ENCODE peak calls at places on chromosomes 4 and X, in eight cellular contexts. One of them, this sample, is unnamed.

GRCh38 chr4:109419679-109420078 is 13.9 kb upstream of the SEC24B start:
- DNase-seq in B cell: no peak
- DNase-seq in fibroblast of mammary gland: no peak
- DNase-seq in OCI-LY7: no peak
- DNase-seq in CD4-positive, alpha-beta T cell: no peak
- DNase-seq in heart left ventricle: no peak
- DNase-seq in mesothelial cell of epicardium: no peak
- DNase-seq in colonic mucosa: no peak
- DNase-seq in this sample: no peak

GRCh38 chrX:101958139-101958538 is 26.3 kb upstream of the ZMAT1 start:
- DNase-seq in B cell: no peak
- DNase-seq in fibroblast of mammary gland: peak; percentile 33
- DNase-seq in OCI-LY7: no peak
- DNase-seq in CD4-positive, alpha-beta T cell: no peak
- DNase-seq in heart left ventricle: no peak
- DNase-seq in mesothelial cell of epicardium: no peak
- DNase-seq in colonic mucosa: no peak
- DNase-seq in this sample: no peak

GRCh38 chrX:136546369-136546768 is 14.4 kb downstream of the VGLL1 start:
- DNase-seq in B cell: no peak
- DNase-seq in fibroblast of mammary gland: no peak
- DNase-seq in OCI-LY7: no peak
- DNase-seq in CD4-positive, alpha-beta T cell: no peak
- DNase-seq in heart left ventricle: no peak
- DNase-seq in mesothelial cell of epicardium: no peak
- DNase-seq in colonic mucosa: no peak
- DNase-seq in this sample: no peak

GRCh38 chr4:177879851-177880250 is 437.6 kb upstream of the AGA start:
- DNase-seq in B cell: no peak
- DNase-seq in fibroblast of mammary gland: no peak
- DNase-seq in OCI-LY7: peak; percentile 2
- DNase-seq in CD4-positive, alpha-beta T cell: no peak
- DNase-seq in heart left ventricle: no peak
- DNase-seq in mesothelial cell of epicardium: no peak
- DNase-seq in colonic mucosa: no peak
- DNase-seq in this sample: no peak

GRCh38 chr4:3845744-3846429 is 79.7 kb downstream of the ADRA2C start:
- DNase-seq in B cell: no peak
- DNase-seq in fibroblast of mammary gland: no peak
- DNase-seq in OCI-LY7: no peak
- DNase-seq in CD4-positive, alpha-beta T cell: no peak
- DNase-seq in heart left ventricle: no peak
- DNase-seq in mesothelial cell of epicardium: no peak
- DNase-seq in colonic mucosa: no peak
- DNase-seq in this sample: no peak

GRCh38 chrX:50697691-50698090 is 116.3 kb downstream of the SHROOM4 start:
- DNase-seq in B cell: no peak
- DNase-seq in fibroblast of mammary gland: peak; percentile 69
- DNase-seq in OCI-LY7: no peak
- DNase-seq in CD4-positive, alpha-beta T cell: no peak
- DNase-seq in heart left ventricle: no peak
- DNase-seq in mesothelial cell of epicardium: no peak
- DNase-seq in colonic mucosa: no peak
- DNase-seq in this sample: no peak

GRCh38 chrX:71103110-71103983 is 3.2 kb downstream of the CXorf65 start:
- DNase-seq in B cell: peak; percentile 57
- DNase-seq in fibroblast of mammary gland: no peak
- DNase-seq in OCI-LY7: peak; percentile 60
- DNase-seq in CD4-positive, alpha-beta T cell: peak; percentile 50
- DNase-seq in heart left ventricle: no peak
- DNase-seq in mesothelial cell of epicardium: no peak
- DNase-seq in colonic mucosa: peak; percentile 49
- DNase-seq in this sample: no peak

GRCh38 chrX:151174581-151175282 is 1.7 kb upstream of the GPR50 start:
- DNase-seq in B cell: no peak
- DNase-seq in fibroblast of mammary gland: no peak
- DNase-seq in OCI-LY7: no peak
- DNase-seq in CD4-positive, alpha-beta T cell: no peak
- DNase-seq in heart left ventricle: no peak
- DNase-seq in mesothelial cell of epicardium: no peak
- DNase-seq in colonic mucosa: no peak
- DNase-seq in this sample: no peak

GRCh38 chr4:159153669-159154068 is 50.8 kb downstream of the RAPGEF2 start:
- DNase-seq in B cell: no peak
- DNase-seq in fibroblast of mammary gland: no peak
- DNase-seq in OCI-LY7: no peak
- DNase-seq in CD4-positive, alpha-beta T cell: no peak
- DNase-seq in heart left ventricle: no peak
- DNase-seq in mesothelial cell of epicardium: no peak
- DNase-seq in colonic mucosa: no peak
- DNase-seq in this sample: no peak

GRCh38 chrX:75596178-75596577 is 73.3 kb upstream of the ZDHHC15 start:
- DNase-seq in B cell: no peak
- DNase-seq in fibroblast of mammary gland: no peak
- DNase-seq in OCI-LY7: no peak
- DNase-seq in CD4-positive, alpha-beta T cell: no peak
- DNase-seq in heart left ventricle: peak; percentile 22
- DNase-seq in mesothelial cell of epicardium: no peak
- DNase-seq in colonic mucosa: no peak
- DNase-seq in this sample: no peak

GRCh38 chrX:107629533-107629909 is 1.2 kb downstream of the PRPS1 start:
- DNase-seq in B cell: no peak
- DNase-seq in fibroblast of mammary gland: peak; percentile 42
- DNase-seq in OCI-LY7: peak; percentile 48
- DNase-seq in CD4-positive, alpha-beta T cell: no peak
- DNase-seq in heart left ventricle: no peak
- DNase-seq in mesothelial cell of epicardium: no peak
- DNase-seq in colonic mucosa: no peak
- DNase-seq in this sample: no peak

GRCh38 chr4:153489856-153490558 is 23.8 kb downstream of the TMEM131L start:
- DNase-seq in B cell: no peak
- DNase-seq in fibroblast of mammary gland: peak; percentile 44
- DNase-seq in OCI-LY7: no peak
- DNase-seq in CD4-positive, alpha-beta T cell: no peak
- DNase-seq in heart left ventricle: no peak
- DNase-seq in mesothelial cell of epicardium: no peak
- DNase-seq in colonic mucosa: no peak
- DNase-seq in this sample: peak; percentile 58

GRCh38 chr4:56692576-56692975 is 11.5 kb upstream of the HOPX start:
- DNase-seq in B cell: no peak
- DNase-seq in fibroblast of mammary gland: no peak
- DNase-seq in OCI-LY7: no peak
- DNase-seq in CD4-positive, alpha-beta T cell: no peak
- DNase-seq in heart left ventricle: no peak
- DNase-seq in mesothelial cell of epicardium: no peak
- DNase-seq in colonic mucosa: no peak
- DNase-seq in this sample: no peak

GRCh38 chr4:1902243-1902642 is 31.1 kb downstream of the NSD2 start:
- DNase-seq in B cell: no peak
- DNase-seq in fibroblast of mammary gland: no peak
- DNase-seq in OCI-LY7: no peak
- DNase-seq in CD4-positive, alpha-beta T cell: no peak
- DNase-seq in heart left ventricle: no peak
- DNase-seq in mesothelial cell of epicardium: no peak
- DNase-seq in colonic mucosa: no peak
- DNase-seq in this sample: no peak

GRCh38 chr4:10094841-10095240 is 21.8 kb downstream of the WDR1 start:
- DNase-seq in B cell: no peak
- DNase-seq in fibroblast of mammary gland: no peak
- DNase-seq in OCI-LY7: no peak
- DNase-seq in CD4-positive, alpha-beta T cell: no peak
- DNase-seq in heart left ventricle: no peak
- DNase-seq in mesothelial cell of epicardium: no peak
- DNase-seq in colonic mucosa: no peak
- DNase-seq in this sample: no peak

GRCh38 chr4:162485486-162485885 is 321.7 kb upstream of the FSTL5 start:
- DNase-seq in B cell: no peak
- DNase-seq in fibroblast of mammary gland: peak; percentile 30
- DNase-seq in OCI-LY7: no peak
- DNase-seq in CD4-positive, alpha-beta T cell: no peak
- DNase-seq in heart left ventricle: no peak
- DNase-seq in mesothelial cell of epicardium: no peak
- DNase-seq in colonic mucosa: no peak
- DNase-seq in this sample: no peak

GRCh38 chr4:98928131-98928504 is 815 bp downstream of the EIF4E start:
- DNase-seq in B cell: peak; percentile 51
- DNase-seq in fibroblast of mammary gland: peak; percentile 77
- DNase-seq in OCI-LY7: peak; percentile 84
- DNase-seq in CD4-positive, alpha-beta T cell: peak; percentile 51
- DNase-seq in heart left ventricle: peak; percentile 64
- DNase-seq in mesothelial cell of epicardium: peak; percentile 54
- DNase-seq in colonic mucosa: peak; percentile 80
- DNase-seq in this sample: no peak

GRCh38 chr4:79632114-79632513 is 224.1 kb upstream of the GK2 start:
- DNase-seq in B cell: no peak
- DNase-seq in fibroblast of mammary gland: no peak
- DNase-seq in OCI-LY7: no peak
- DNase-seq in CD4-positive, alpha-beta T cell: no peak
- DNase-seq in heart left ventricle: no peak
- DNase-seq in mesothelial cell of epicardium: no peak
- DNase-seq in colonic mucosa: no peak
- DNase-seq in this sample: no peak

GRCh38 chr4:125231661-125232060 is 83.1 kb upstream of the FAT4 start:
- DNase-seq in B cell: no peak
- DNase-seq in fibroblast of mammary gland: no peak
- DNase-seq in OCI-LY7: no peak
- DNase-seq in CD4-positive, alpha-beta T cell: no peak
- DNase-seq in heart left ventricle: no peak
- DNase-seq in mesothelial cell of epicardium: no peak
- DNase-seq in colonic mucosa: no peak
- DNase-seq in this sample: no peak

GRCh38 chr4:1731180-1731579 is 9.9 kb downstream of the TACC3 start:
- DNase-seq in B cell: no peak
- DNase-seq in fibroblast of mammary gland: peak; percentile 19
- DNase-seq in OCI-LY7: no peak
- DNase-seq in CD4-positive, alpha-beta T cell: no peak
- DNase-seq in heart left ventricle: no peak
- DNase-seq in mesothelial cell of epicardium: no peak
- DNase-seq in colonic mucosa: no peak
- DNase-seq in this sample: no peak

GRCh38 chr4:2962614-2963184 is 507 bp downstream of the NOP14 start:
- DNase-seq in B cell: no peak
- DNase-seq in fibroblast of mammary gland: peak; percentile 54
- DNase-seq in OCI-LY7: peak; percentile 79
- DNase-seq in CD4-positive, alpha-beta T cell: no peak
- DNase-seq in heart left ventricle: no peak
- DNase-seq in mesothelial cell of epicardium: no peak
- DNase-seq in colonic mucosa: peak; percentile 60
- DNase-seq in this sample: no peak

GRCh38 chr4:139581096-139581495 is 25.1 kb upstream of the SETD7 start:
- DNase-seq in B cell: no peak
- DNase-seq in fibroblast of mammary gland: no peak
- DNase-seq in OCI-LY7: no peak
- DNase-seq in CD4-positive, alpha-beta T cell: no peak
- DNase-seq in heart left ventricle: no peak
- DNase-seq in mesothelial cell of epicardium: no peak
- DNase-seq in colonic mucosa: no peak
- DNase-seq in this sample: no peak

GRCh38 chr4:27084685-27085356 is 224.2 kb downstream of the STIM2 start:
- DNase-seq in B cell: no peak
- DNase-seq in fibroblast of mammary gland: peak; percentile 21
- DNase-seq in OCI-LY7: no peak
- DNase-seq in CD4-positive, alpha-beta T cell: no peak
- DNase-seq in heart left ventricle: no peak
- DNase-seq in mesothelial cell of epicardium: no peak
- DNase-seq in colonic mucosa: peak; percentile 18
- DNase-seq in this sample: peak; percentile 38
- TF ChIP-seq CTCF in B cell: no peak
- TF ChIP-seq CTCF in fibroblast of mammary gland: no peak
- TF ChIP-seq CTCF in OCI-LY7: peak; percentile 29
- TF ChIP-seq CTCF in CD4-positive, alpha-beta T cell: no peak
- TF ChIP-seq CTCF in heart left ventricle: no peak
- TF ChIP-seq CTCF in mesothelial cell of epicardium: no peak
- TF ChIP-seq CTCF in colonic mucosa: no peak
- TF ChIP-seq CTCF in this sample: peak; percentile 33

DNA sequence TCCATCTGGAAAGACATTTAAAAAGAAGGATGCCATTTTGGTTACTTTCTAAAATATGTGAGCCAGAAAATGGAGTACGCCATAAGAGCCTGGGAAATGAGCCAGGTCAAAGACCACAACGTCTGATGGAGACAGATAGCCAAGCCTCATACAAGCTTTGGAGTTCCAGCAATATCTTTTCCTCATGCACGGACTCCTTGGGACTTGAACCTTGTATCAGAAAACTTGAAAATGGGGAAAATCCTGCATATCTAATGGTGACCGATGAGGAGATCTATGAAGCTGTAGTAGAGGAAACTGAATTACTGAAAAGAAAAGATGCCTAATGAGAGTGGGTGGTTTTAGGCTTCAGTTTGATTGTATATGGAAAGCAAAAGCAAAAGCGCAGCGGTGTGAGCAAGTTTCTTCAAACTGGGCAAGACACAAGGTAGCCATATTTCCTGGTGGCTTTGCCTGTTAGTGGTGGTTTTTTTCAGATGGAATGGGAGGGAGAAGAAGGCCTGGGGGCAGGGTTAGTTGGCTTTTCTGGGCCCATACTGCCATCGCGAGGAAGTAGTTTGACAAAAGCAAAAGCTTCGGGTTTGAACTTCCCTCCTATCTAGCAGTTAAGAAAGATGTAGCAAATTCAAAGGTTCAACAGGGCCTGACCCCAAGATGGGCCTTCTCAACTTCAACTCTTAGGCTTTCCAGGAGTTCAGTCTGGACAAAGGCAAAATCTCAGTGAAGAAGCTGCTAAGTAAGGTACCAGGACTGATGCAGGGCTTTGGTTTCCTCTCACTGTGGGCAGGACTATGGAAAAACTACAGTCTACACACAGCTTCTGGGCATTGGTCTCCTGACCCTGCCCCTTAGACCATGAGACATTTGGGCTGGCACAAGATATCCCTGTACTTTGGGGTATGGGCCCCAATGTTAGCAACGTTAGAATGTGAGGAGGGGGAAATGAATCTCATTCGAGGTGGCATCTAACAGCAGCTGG is 210.0 kb upstream of the STK26 start:
- DNase-seq in B cell: peak; percentile 70
- DNase-seq in fibroblast of mammary gland: peak; percentile 77
- DNase-seq in OCI-LY7: no peak
- DNase-seq in CD4-positive, alpha-beta T cell: peak; percentile 71
- DNase-seq in heart left ventricle: peak; percentile 53
- DNase-seq in mesothelial cell of epicardium: no peak
- DNase-seq in colonic mucosa: peak; percentile 81
- DNase-seq in this sample: no peak
- TF ChIP-seq CTCF in B cell: peak; percentile 58
- TF ChIP-seq CTCF in fibroblast of mammary gland: peak; percentile 35
- TF ChIP-seq CTCF in OCI-LY7: no peak
- TF ChIP-seq CTCF in CD4-positive, alpha-beta T cell: peak; percentile 38
- TF ChIP-seq CTCF in heart left ventricle: no peak
- TF ChIP-seq CTCF in mesothelial cell of epicardium: no peak
- TF ChIP-seq CTCF in colonic mucosa: peak; percentile 22
- TF ChIP-seq CTCF in this sample: no peak

GRCh38 chrX:9204560-9204959 is 170.6 kb upstream of the FAM9B start:
- DNase-seq in B cell: no peak
- DNase-seq in fibroblast of mammary gland: peak; percentile 59
- DNase-seq in OCI-LY7: no peak
- DNase-seq in CD4-positive, alpha-beta T cell: no peak
- DNase-seq in heart left ventricle: no peak
- DNase-seq in mesothelial cell of epicardium: no peak
- DNase-seq in colonic mucosa: no peak
- DNase-seq in this sample: no peak
- TF ChIP-seq CTCF in B cell: no peak
- TF ChIP-seq CTCF in fibroblast of mammary gland: no peak
- TF ChIP-seq CTCF in OCI-LY7: no peak
- TF ChIP-seq CTCF in CD4-positive, alpha-beta T cell: no peak
- TF ChIP-seq CTCF in heart left ventricle: no peak
- TF ChIP-seq CTCF in mesothelial cell of epicardium: no peak
- TF ChIP-seq CTCF in colonic mucosa: no peak
- TF ChIP-seq CTCF in this sample: no peak

GRCh38 chr4:39528056-39528465 is 822 bp upstream of the UGDH start:
- DNase-seq in B cell: no peak
- DNase-seq in fibroblast of mammary gland: peak; percentile 96
- DNase-seq in OCI-LY7: peak; percentile 4
- DNase-seq in CD4-positive, alpha-beta T cell: no peak
- DNase-seq in heart left ventricle: no peak
- DNase-seq in mesothelial cell of epicardium: no peak
- DNase-seq in colonic mucosa: peak; percentile 83
- DNase-seq in this sample: no peak
- TF ChIP-seq CTCF in B cell: no peak
- TF ChIP-seq CTCF in fibroblast of mammary gland: no peak
- TF ChIP-seq CTCF in OCI-LY7: no peak
- TF ChIP-seq CTCF in CD4-positive, alpha-beta T cell: no peak
- TF ChIP-seq CTCF in heart left ventricle: no peak
- TF ChIP-seq CTCF in mesothelial cell of epicardium: no peak
- TF ChIP-seq CTCF in colonic mucosa: no peak
- TF ChIP-seq CTCF in this sample: no peak

This sample was measured in D721Med.